ENCODE peak calls at places on chromosomes 1 and 21, in six cellular contexts. One of them, this sample, is unnamed.

GRCh38 chr21:36914244-36915013 is 52.0 kb downstream of the HLCS start:
- DNase-seq in NCI-H460: no peak
- DNase-seq in brain microvascular endothelial cell: no peak
- DNase-seq in tibial nerve: no peak
- DNase-seq in stromal cell of bone marrow: no peak
- DNase-seq in G401: no peak
- DNase-seq in this sample: no peak

GRCh38 chr1:184170719-184171118 is 119.2 kb downstream of the TSEN15 start:
- DNase-seq in G401: no peak
- DNase-seq in tibial nerve: no peak
- DNase-seq in stromal cell of bone marrow: no peak
- DNase-seq in NCI-H460: no peak
- DNase-seq in brain microvascular endothelial cell: no peak
- DNase-seq in this sample: no peak

GRCh38 chr1:208807446-208808117 is 563.4 kb upstream of the PLXNA2 start:
- DNase-seq in stromal cell of bone marrow: peak
- DNase-seq in G401: no peak
- DNase-seq in brain microvascular endothelial cell: no peak
- DNase-seq in tibial nerve: no peak
- DNase-seq in NCI-H460: no peak
- DNase-seq in this sample: no peak

GRCh38 chr1:23787701-23788100 is 3.2 kb upstream of the LYPLA2 start:
- DNase-seq in brain microvascular endothelial cell: no peak
- DNase-seq in stromal cell of bone marrow: no peak
- DNase-seq in tibial nerve: no peak
- DNase-seq in G401: no peak
- DNase-seq in NCI-H460: no peak
- DNase-seq in this sample: no peak

GRCh38 chr1:1337793-1338147 is 6.7 kb downstream of the TAS1R3 start:
- DNase-seq in brain microvascular endothelial cell: no peak
- DNase-seq in NCI-H460: no peak
- DNase-seq in G401: no peak
- DNase-seq in stromal cell of bone marrow: no peak
- DNase-seq in tibial nerve: no peak
- DNase-seq in this sample: no peak

GRCh38 chr1:155017021-155017945 is 14.7 kb downstream of the ZBTB7B start:
- DNase-seq in NCI-H460: peak
- DNase-seq in tibial nerve: peak
- DNase-seq in G401: peak
- DNase-seq in brain microvascular endothelial cell: peak
- DNase-seq in stromal cell of bone marrow: peak
- DNase-seq in this sample: no peak

GRCh38 chr1:100671604-100672003 is 47.9 kb upstream of the VCAM1 start:
- DNase-seq in brain microvascular endothelial cell: no peak
- DNase-seq in G401: no peak
- DNase-seq in stromal cell of bone marrow: peak
- DNase-seq in NCI-H460: no peak
- DNase-seq in tibial nerve: no peak
- DNase-seq in this sample: no peak

GRCh38 chr1:159853417-159853816 is 9.0 kb downstream of the VSIG8 start:
- DNase-seq in tibial nerve: no peak
- DNase-seq in stromal cell of bone marrow: no peak
- DNase-seq in brain microvascular endothelial cell: peak
- DNase-seq in NCI-H460: no peak
- DNase-seq in G401: no peak
- DNase-seq in this sample: no peak

GRCh38 chr21:45356653-45357435 is 48.1 kb upstream of the COL18A1 start:
- DNase-seq in G401: no peak
- DNase-seq in tibial nerve: no peak
- DNase-seq in brain microvascular endothelial cell: no peak
- DNase-seq in NCI-H460: no peak
- DNase-seq in stromal cell of bone marrow: no peak
- DNase-seq in this sample: no peak

GRCh38 chr1:48025076-48025475 is 27.9 kb upstream of the TRABD2B start:
- DNase-seq in stromal cell of bone marrow: no peak
- DNase-seq in NCI-H460: no peak
- DNase-seq in tibial nerve: no peak
- DNase-seq in G401: no peak
- DNase-seq in brain microvascular endothelial cell: no peak
- DNase-seq in this sample: no peak

GRCh38 chr1:198122693-198123092 is 34.1 kb upstream of the NEK7 start:
- DNase-seq in stromal cell of bone marrow: no peak
- DNase-seq in G401: no peak
- DNase-seq in brain microvascular endothelial cell: no peak
- DNase-seq in tibial nerve: no peak
- DNase-seq in NCI-H460: no peak
- DNase-seq in this sample: no peak

GRCh38 chr1:225343618-225344017 is 84.2 kb downstream of the LBR start:
- DNase-seq in tibial nerve: no peak
- DNase-seq in NCI-H460: peak
- DNase-seq in stromal cell of bone marrow: no peak
- DNase-seq in brain microvascular endothelial cell: no peak
- DNase-seq in G401: no peak
- DNase-seq in this sample: no peak

GRCh38 chr1:246587606-246588005 is 21.4 kb downstream of the CNST start:
- DNase-seq in brain microvascular endothelial cell: no peak
- DNase-seq in G401: no peak
- DNase-seq in tibial nerve: no peak
- DNase-seq in stromal cell of bone marrow: peak
- DNase-seq in NCI-H460: no peak
- DNase-seq in this sample: no peak

GRCh38 chr1:119279441-119280415 is 88.9 kb upstream of the HAO2 start:
- DNase-seq in stromal cell of bone marrow: no peak
- DNase-seq in tibial nerve: no peak
- DNase-seq in brain microvascular endothelial cell: peak
- DNase-seq in G401: no peak
- DNase-seq in NCI-H460: peak
- DNase-seq in this sample: peak

GRCh38 chr21:27104749-27105439 is 138.0 kb upstream of the ADAMTS5 start:
- DNase-seq in G401: no peak
- DNase-seq in NCI-H460: peak
- DNase-seq in brain microvascular endothelial cell: peak
- DNase-seq in stromal cell of bone marrow: peak
- DNase-seq in tibial nerve: no peak
- DNase-seq in this sample: no peak

GRCh38 chr1:21680918-21681317 is 11.8 kb upstream of the RAP1GAP start:
- DNase-seq in stromal cell of bone marrow: no peak
- DNase-seq in NCI-H460: no peak
- DNase-seq in tibial nerve: no peak
- DNase-seq in G401: no peak
- DNase-seq in brain microvascular endothelial cell: no peak
- DNase-seq in this sample: no peak

GRCh38 chr21:32812035-32812434 is 40.5 kb upstream of the PAXBP1 start:
- DNase-seq in stromal cell of bone marrow: no peak
- DNase-seq in tibial nerve: no peak
- DNase-seq in NCI-H460: no peak
- DNase-seq in brain microvascular endothelial cell: no peak
- DNase-seq in G401: no peak
- DNase-seq in this sample: no peak

GRCh38 chr1:201906336-201906735 is 17.6 kb downstream of the SHISA4 start:
- DNase-seq in NCI-H460: no peak
- DNase-seq in brain microvascular endothelial cell: no peak
- DNase-seq in tibial nerve: no peak
- DNase-seq in G401: no peak
- DNase-seq in stromal cell of bone marrow: no peak
- DNase-seq in this sample: no peak

GRCh38 chr1:235069577-235070563 is 58.8 kb downstream of the TOMM20 start:
- DNase-seq in G401: peak
- DNase-seq in brain microvascular endothelial cell: no peak
- DNase-seq in tibial nerve: peak
- DNase-seq in NCI-H460: peak
- DNase-seq in stromal cell of bone marrow: peak
- DNase-seq in this sample: peak

GRCh38 chr1:218402771-218403110 is 57.6 kb downstream of the TGFB2 start:
- DNase-seq in tibial nerve: no peak
- DNase-seq in stromal cell of bone marrow: no peak
- DNase-seq in brain microvascular endothelial cell: no peak
- DNase-seq in G401: no peak
- DNase-seq in NCI-H460: no peak
- DNase-seq in this sample: no peak

GRCh38 chr1:200929530-200930278 is 35.0 kb downstream of the INAVA start:
- DNase-seq in brain microvascular endothelial cell: no peak
- DNase-seq in G401: no peak
- DNase-seq in NCI-H460: no peak
- DNase-seq in tibial nerve: no peak
- DNase-seq in stromal cell of bone marrow: no peak
- DNase-seq in this sample: no peak

GRCh38 chr1:172442404-172442803 is 1.5 kb downstream of the PIGC start:
- DNase-seq in brain microvascular endothelial cell: no peak
- DNase-seq in tibial nerve: no peak
- DNase-seq in G401: no peak
- DNase-seq in stromal cell of bone marrow: no peak
- DNase-seq in NCI-H460: no peak
- DNase-seq in this sample: no peak

GRCh38 chr1:224333309-224333926 is 3.4 kb upstream of the NVL start:
- DNase-seq in stromal cell of bone marrow: peak
- DNase-seq in tibial nerve: no peak
- DNase-seq in NCI-H460: peak
- DNase-seq in brain microvascular endothelial cell: no peak
- DNase-seq in G401: peak
- DNase-seq in this sample: peak

GRCh38 chr1:16173447-16174260 is 17.8 kb upstream of the EPHA2 start:
- DNase-seq in NCI-H460: no peak
- DNase-seq in stromal cell of bone marrow: no peak
- DNase-seq in G401: no peak
- DNase-seq in brain microvascular endothelial cell: peak
- DNase-seq in tibial nerve: no peak
- DNase-seq in this sample: no peak